ENCODE peak calls at places on chromosome 9, in six cellular contexts. Z is AG04450, S is Peyer's patch, V is left ventricle myocardium inferior, I is testis, A is right lobe of liver. M is an unnamed sample. For H3K9me3, the result is how much of the 10 kb centered on the place peaks cover.

GRCh38 chr9:18260527-18260926 is 213.4 kb upstream of the ADAMTSL1 start:
- DNase-seq in Z (no peak), S (no peak), V (no peak), I (no peak), A (no peak), M (no peak)

GRCh38 chr9:106860731-106861584 is 2.0 kb upstream of the ZNF462 start:
- DNase-seq in Z (no peak), S (no peak), V (peak), I (peak), A (no peak), M (no peak)

GRCh38 chr9:11868795-11869194 is 824.4 kb upstream of the TYRP1 start:
- DNase-seq in Z (no peak), S (no peak), V (no peak), I (no peak), A (no peak), M (no peak)

GRCh38 chr9:11204521-11204920 is 591.7 kb upstream of the PTPRD start:
- DNase-seq in Z (no peak), S (no peak), V (no peak), I (no peak), A (no peak), M (no peak)

GRCh38 chr9:133335924-133336811 is at the start of gene SURF6:
- DNase-seq in Z (peak), S (peak), V (peak), I (peak), A (peak), M (peak)

GRCh38 chr9:83322438-83322837 is 215.8 kb downstream of the FRMD3 start:
- DNase-seq in Z (no peak), S (no peak), V (no peak), I (no peak), A (no peak), M (no peak)

GRCh38 chr9:136232964-136233363 is 12.6 kb downstream of the QSOX2 start:
- DNase-seq in Z (no peak), S (no peak), V (no peak), I (no peak), A (no peak), M (no peak)

GRCh38 chr9:23779220-23779619 is 46.8 kb downstream of the ELAVL2 start:
- DNase-seq in Z (no peak), S (no peak), V (no peak), I (peak), A (no peak), M (no peak)

GRCh38 chr9:131546336-131547084 is 1.2 kb downstream of the PRRT1B start:
- DNase-seq in Z (no peak), S (no peak), V (no peak), I (no peak), A (no peak), M (no peak)

GRCh38 chr9:131545786-131546335 is 538 bp downstream of the PRRT1B start:
- DNase-seq in Z (no peak), S (no peak), V (no peak), I (no peak), A (no peak), M (no peak)

GRCh38 chr9:131545003-131545785 is at the start of gene PRRT1B:
- DNase-seq in Z (no peak), S (peak), V (no peak), I (no peak), A (peak), M (no peak)

GRCh38 chr9:131539223-131539923 is 6.0 kb upstream of the PRRT1B start:
- DNase-seq in Z (no peak), S (no peak), V (no peak), I (no peak), A (no peak), M (no peak)

DNA sequence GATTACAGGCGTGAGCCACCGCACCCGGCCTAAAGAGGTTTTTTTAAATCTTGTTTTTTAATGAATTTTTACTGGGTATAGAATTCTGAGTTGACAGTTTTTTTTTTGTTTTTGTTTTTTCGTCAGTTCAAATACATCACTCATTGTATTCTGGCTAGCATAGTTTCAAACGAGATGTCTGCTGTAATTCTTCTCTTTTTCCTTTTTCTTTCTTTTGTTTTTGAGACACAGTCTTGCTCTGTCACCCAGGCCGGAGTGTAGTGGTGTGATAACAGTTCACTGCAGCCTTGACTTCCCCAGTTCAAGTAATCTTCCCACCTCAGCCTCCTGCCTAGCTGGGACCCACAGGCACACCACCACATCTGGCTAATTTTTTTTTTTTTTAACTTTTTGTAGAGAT is 2.2 kb upstream of the PRRT1B start:
- DNase-seq in Z (no peak), S (no peak), V (no peak), I (no peak), A (no peak), M (no peak)
- H3K9me3 ChIP-seq in Z (under half), S (under half), V (under half), I (under half), A (under half), M (under half)

GRCh38 chr9:134774991-134775540 is 105.5 kb upstream of the FCN2 start:
- DNase-seq in Z (no peak), S (no peak), V (no peak), I (no peak), A (no peak), M (no peak)
- H3K27ac ChIP-seq in Z (peak), S (no peak), V (no peak), I (no peak), A (no peak), M (peak)

DNA sequence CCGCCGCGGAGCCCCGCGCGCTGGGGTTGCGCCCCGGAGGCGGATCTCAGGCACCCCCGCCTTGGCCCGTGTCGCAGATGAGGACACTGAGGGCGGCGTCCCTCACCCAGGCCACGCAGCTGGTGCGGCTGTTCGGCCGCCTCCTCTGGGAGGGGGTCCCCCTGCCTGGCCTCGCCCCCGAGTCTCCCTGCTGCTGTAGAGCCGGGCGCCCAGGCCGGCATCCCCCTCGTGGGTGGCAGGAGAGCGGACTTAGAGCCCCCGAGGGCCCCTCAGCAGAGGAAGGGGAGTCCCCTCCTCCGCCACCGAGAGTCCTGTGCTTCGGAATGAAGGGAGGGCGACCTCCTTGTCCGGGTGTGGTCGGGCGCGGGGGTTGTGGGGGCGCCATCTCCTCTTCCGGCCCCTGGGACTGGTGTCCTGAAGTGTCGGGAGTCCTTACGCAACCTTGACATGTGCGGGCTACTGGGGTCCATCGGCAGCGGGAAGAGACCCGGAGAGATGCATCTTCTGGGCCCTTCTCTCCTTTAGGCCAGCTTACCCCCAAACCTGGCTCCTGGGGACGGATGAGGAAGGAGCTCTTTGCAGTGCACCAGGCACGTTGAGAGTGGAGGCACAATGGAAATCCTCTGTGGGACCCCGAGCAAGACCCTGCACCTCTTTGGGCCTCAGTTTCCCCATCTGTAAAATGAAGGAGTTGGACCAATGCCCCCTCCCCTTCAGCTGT is 11.7 kb upstream of the EXOSC2 start:
- DNase-seq in Z (no peak), S (no peak), V (no peak), I (no peak), A (no peak), M (no peak)
- TF ChIP-seq CTCF in Z (no peak), S (peak), V (no peak), I (no peak), A (no peak), M (no peak)

DNA sequence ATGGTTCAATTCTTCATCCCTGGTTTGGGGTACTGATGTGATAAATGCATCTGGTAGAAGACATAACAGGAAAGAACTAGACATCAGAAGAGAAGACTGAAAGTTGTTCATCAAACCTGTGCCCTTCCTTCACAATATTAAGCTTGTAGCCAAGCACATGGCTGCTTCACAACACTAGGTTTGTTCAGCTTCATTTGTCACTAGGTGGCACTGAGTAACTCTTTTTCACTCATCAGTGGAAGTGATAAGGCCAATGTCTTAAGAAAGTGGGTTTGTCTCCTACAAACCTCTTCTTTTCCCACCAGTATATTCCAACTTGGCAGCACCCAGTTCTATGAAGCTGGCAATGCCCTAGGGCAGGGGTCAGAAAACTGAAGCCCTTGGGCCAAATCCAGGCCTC is 26.9 kb downstream of the ZNF484 start:
- DNase-seq in Z (no peak), S (no peak), V (no peak), I (no peak), A (no peak), M (no peak)
- H3K9me3 ChIP-seq in Z (under half), S (under half), V (half or more), I (under half), A (under half), M (under half)

GRCh38 chr9:88947581-88948573 is 43.4 kb upstream of the S1PR3 start:
- DNase-seq in Z (peak), S (no peak), V (no peak), I (no peak), A (no peak), M (no peak)
- H3K27ac ChIP-seq in Z (no peak), S (no peak), V (no peak), I (no peak), A (no peak), M (no peak)

GRCh38 chr9:103277240-103277639 is 282.1 kb downstream of the CYLC2 start:
- DNase-seq in Z (no peak), S (no peak), V (no peak), I (no peak), A (no peak), M (no peak)

DNA sequence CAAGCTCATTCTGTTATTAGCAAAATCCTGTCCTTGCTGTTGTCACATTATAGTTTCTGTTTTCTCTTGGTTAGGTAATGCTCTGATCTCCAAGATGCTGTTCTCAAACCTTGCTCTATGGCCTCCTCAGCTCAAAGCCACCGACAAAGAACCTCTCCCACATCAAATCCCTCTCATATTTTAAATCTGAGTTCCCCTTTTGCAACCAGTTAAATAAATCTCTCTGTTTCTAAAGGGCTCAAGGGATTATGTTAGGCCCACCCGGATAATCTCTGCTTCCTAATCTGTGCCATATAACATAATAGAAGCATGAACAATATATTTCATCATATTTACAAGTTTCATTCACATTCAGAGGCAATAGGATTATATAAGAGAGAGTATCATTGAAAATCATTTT is 286.0 kb downstream of the CYLC2 start:
- DNase-seq in Z (no peak), S (no peak), V (no peak), I (no peak), A (no peak), M (no peak)
- TF ChIP-seq CTCF in Z (no peak), S (no peak), V (no peak), I (no peak), A (no peak), M (no peak)

DNA sequence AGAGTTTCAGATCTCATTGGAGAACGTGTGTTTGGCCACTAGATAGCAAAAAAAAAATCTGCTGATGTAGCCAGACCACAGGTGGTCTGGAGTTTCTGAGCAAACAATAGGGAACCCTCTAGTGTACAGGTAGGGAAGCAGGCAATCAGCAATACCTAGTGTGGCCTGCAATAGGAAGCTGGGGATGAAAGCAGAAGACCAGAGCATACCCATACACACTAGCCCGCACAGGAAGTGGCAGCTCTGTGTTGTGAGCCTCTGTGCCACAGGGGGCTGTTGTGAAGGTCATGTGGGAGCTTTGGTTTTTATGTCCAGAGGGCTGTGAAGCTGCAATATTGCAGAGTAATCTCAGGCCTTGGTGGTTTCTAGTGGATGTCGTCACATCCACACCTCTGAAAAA is 81.2 kb downstream of the MTAP start:
- DNase-seq in Z (no peak), S (no peak), V (no peak), I (no peak), A (no peak), M (no peak)
- H3K9me3 ChIP-seq in Z (under half), S (under half), V (half or more), I (under half), A (under half), M (under half)

DNA sequence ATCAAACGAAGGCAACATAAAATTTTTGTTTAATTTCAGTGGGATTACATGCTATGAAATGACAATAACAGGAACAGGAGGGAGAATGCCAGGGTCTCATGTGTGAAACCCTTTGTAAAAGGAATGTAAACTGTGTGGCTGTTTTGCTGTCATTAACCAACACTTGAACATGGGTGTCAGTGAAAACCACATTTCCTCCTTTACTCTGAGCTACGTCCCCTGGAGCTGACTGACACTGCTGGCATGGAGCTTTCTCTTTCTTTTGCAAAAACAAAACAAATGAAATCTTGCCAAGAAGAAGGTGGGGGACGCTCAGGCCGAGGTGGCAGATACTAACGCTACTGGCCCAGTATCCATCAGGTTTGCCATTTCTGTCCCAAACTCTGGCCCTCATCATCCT is 121.4 kb downstream of the DMRT2 start:
- DNase-seq in Z (no peak), S (no peak), V (no peak), I (no peak), A (no peak), M (no peak)
- H3K27ac ChIP-seq in Z (no peak), S (no peak), V (no peak), I (no peak), A (no peak), M (no peak)